ENCODE peak calls at places on chromosomes 2 and 18, in seven cellular contexts. J is Calu3; O is GM13977; R is CD4-positive, alpha-beta T cell; G is A549; N is PC-3; I is WERI-Rb-1. S is an unnamed sample.

GRCh38 chr18:56869189-56869777 is 218.1 kb downstream of the WDR7 start:
- DNase-seq in I (peak), N (peak), G (peak), O (peak), R (no peak), J (peak), S (peak)

GRCh38 chr2:234949762-234950434 is 1.9 kb upstream of the SH3BP4 start:
- DNase-seq in J (no peak), I (no peak), O (no peak), R (no peak), G (no peak), N (peak), S (no peak)

GRCh38 chr18:21444465-21445023 is 156.0 kb downstream of the ESCO1 start:
- DNase-seq in O (peak), I (peak), J (peak), G (peak), R (no peak), N (peak), S (peak)

GRCh38 chr18:33201509-33201926 is 239.0 kb downstream of the CCDC178 start:
- DNase-seq in O (no peak), N (peak), R (no peak), G (peak), I (peak), J (peak), S (no peak)

GRCh38 chr2:2014251-2014761 is 270.0 kb upstream of the PXDN start:
- DNase-seq in N (no peak), R (no peak), O (no peak), G (no peak), J (no peak), I (peak), S (no peak)

GRCh38 chr2:37829202-37829601 is 95.9 kb upstream of the RMDN2 start:
- DNase-seq in J (no peak), R (no peak), N (peak), O (no peak), I (peak), G (no peak), S (no peak)

GRCh38 chr2:227772197-227772661 is 26.5 kb downstream of the SCYGR8 start:
- DNase-seq in I (no peak), N (no peak), R (no peak), G (no peak), O (no peak), J (no peak), S (no peak)

GRCh38 chr2:105749583-105750399 is 5.1 kb downstream of the NCK2 start:
- DNase-seq in O (no peak), N (no peak), J (no peak), R (no peak), G (no peak), I (no peak), S (peak)

GRCh38 chr2:73984922-73985317 is 210 bp downstream of the TET3 start:
- DNase-seq in O (peak), I (peak), J (peak), N (peak), G (peak), R (peak), S (peak)

GRCh38 chr18:77859634-77860033 is 610.0 kb downstream of the GALR1 start:
- DNase-seq in O (no peak), N (no peak), I (no peak), J (no peak), G (no peak), R (no peak), S (no peak)

GRCh38 chr18:77851798-77852197 is 602.1 kb downstream of the GALR1 start:
- DNase-seq in R (no peak), G (no peak), J (no peak), O (no peak), I (no peak), N (no peak), S (no peak)

GRCh38 chr18:77858331-77858730 is 608.7 kb downstream of the GALR1 start:
- DNase-seq in R (no peak), I (no peak), G (no peak), J (no peak), O (no peak), N (no peak), S (no peak)

GRCh38 chr18:77857926-77858325 is 608.3 kb downstream of the GALR1 start:
- DNase-seq in G (no peak), J (no peak), N (no peak), I (peak), O (no peak), R (no peak), S (no peak)

GRCh38 chr18:77853859-77854258 is 604.2 kb downstream of the GALR1 start:
- DNase-seq in R (no peak), O (no peak), N (no peak), J (no peak), G (no peak), I (no peak), S (no peak)
- TF ChIP-seq CTCF in R (no peak), O (no peak), N (no peak), J (no peak), G (no peak), I (no peak), S (no peak)

GRCh38 chr18:58407649-58408407 is 221.1 kb downstream of the ALPK2 start:
- DNase-seq in O (no peak), N (no peak), I (no peak), J (no peak), R (no peak), G (peak), S (no peak)
- TF ChIP-seq CTCF in O (no peak), N (no peak), I (peak), J (peak), R (no peak), G (no peak), S (no peak)

DNA sequence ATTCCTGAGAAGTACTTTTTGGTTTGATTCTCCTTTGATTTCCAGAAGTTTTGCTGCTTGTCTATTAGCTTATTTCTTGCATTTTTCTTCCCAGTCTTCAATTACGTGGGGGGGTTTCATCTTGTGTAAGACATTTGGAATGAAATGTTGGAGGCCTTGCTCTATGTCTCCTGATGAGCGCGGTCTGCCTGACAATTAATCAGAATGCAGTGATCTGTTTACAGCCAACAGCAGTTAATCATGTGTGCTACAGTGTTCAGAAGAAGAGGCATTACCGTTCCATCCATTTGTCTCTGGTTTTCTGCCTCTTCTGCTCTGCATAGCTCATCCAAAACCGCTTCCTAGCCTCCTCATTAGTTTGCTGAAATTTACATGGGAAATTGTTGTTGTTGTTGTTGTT is 134.4 kb upstream of the ST6GAL2 start:
- DNase-seq in I (no peak), R (no peak), O (no peak), J (no peak), N (no peak), G (no peak), S (no peak)
- TF ChIP-seq CTCF in I (no peak), R (no peak), O (no peak), J (no peak), N (no peak), G (no peak), S (no peak)

GRCh38 chr2:72863046-72863445 is 24.2 kb upstream of the SPR start:
- DNase-seq in G (no peak), R (no peak), N (no peak), O (no peak), J (no peak), I (peak), S (no peak)

GRCh38 chr2:72862239-72862988 is 24.8 kb upstream of the SPR start:
- DNase-seq in N (peak), I (peak), O (peak), R (peak), G (peak), J (peak), S (peak)

GRCh38 chr2:72864500-72864899 is 22.7 kb upstream of the SPR start:
- DNase-seq in J (no peak), G (peak), R (no peak), O (peak), I (no peak), N (peak), S (peak)

DNA sequence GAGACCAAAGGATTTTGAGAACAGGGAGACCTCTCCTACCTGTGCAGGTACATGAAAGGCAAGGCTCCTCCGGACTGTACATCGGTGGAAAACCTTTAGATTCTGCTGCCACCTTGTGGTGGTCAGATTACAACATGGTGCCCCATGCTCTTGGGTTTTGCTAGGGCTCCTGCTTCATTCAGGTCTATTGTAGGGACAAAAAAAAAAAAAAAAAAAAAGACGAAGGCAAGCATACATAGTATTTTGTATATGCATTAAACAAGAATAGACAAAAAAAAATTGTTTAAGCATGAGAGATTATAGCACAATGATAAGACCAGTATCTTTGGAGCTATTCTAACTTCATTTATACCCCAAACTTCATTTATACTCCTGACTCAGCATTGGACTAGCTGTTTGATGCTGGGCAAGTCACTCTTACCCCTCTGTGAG is 27.4 kb upstream of the SPR start:
- DNase-seq in N (peak), O (peak), G (peak), R (peak), I (peak), J (peak), S (peak)
- TF ChIP-seq CTCF in N (peak), O (peak), G (peak), R (peak), I (peak), J (peak), S (peak)

DNA sequence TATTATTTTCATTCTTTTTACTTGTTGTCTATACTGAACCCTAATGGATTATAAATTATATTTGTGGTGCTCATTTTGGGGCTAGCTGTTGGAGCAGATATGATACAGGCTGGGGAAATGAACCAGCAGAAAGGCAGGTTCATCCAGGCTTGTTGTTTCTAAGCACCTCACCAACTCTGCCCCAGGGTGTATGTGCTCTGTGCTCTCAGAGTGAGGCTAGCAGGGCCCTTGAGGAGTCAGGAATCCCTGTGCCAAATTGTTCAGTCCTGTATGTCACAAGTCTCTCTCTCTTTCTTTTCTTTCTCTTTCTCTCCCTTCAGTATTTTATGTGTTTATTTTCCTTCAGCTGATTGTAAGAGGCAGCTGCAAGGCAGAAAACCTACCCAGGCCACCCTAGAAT is 181.1 kb upstream of the DPP10 start:
- DNase-seq in G (no peak), I (no peak), R (no peak), N (no peak), O (no peak), J (no peak), S (no peak)
- TF ChIP-seq CTCF in G (no peak), I (no peak), R (no peak), N (no peak), O (no peak), J (no peak), S (no peak)

DNA sequence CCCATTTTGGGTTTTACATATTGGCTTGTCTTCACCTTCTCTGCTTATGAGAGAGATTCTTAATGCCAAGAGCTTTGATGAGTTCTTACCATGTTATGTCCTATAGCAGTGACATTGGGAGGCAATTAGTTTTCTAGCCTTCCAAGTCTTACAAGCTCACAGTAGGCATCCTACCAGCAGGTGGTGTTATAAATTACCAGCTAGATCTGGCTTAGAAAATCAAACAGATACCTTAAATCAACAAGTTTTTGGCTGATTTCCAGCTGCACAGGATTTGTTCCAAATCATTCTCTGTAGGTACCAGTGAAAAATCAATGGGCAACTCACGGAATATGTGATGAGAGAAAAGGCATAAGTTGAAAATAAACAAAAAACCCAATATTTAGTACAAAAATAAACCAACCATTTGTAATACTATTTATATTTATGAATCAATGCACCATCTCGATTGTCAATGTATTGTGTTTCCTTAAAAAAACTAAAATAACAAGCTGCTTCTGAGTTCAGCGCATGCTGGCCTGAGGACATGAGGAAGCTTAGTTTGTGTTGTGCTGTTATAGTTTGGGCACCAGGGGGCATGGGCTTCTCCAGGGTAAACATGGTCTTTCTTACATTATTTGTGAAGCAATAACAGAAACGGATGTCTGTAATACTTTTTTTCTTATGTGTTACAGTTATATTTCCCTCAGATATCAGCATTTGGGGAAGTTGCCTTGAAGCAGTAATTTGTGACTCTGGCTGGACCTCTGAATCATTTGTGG is 34.1 kb upstream of the NXPH2 start:
- DNase-seq in R (no peak), G (peak), N (peak), I (peak), O (peak), J (peak), S (no peak)
- TF ChIP-seq CTCF in R (no peak), G (no peak), N (peak), I (peak), O (no peak), J (peak), S (no peak)

GRCh38 chr2:152557273-152557879 is 159.9 kb downstream of the PRPF40A start:
- DNase-seq in N (no peak), R (no peak), G (no peak), J (no peak), I (no peak), O (no peak), S (no peak)
- TF ChIP-seq CTCF in N (no peak), R (no peak), G (no peak), J (no peak), I (no peak), O (no peak), S (no peak)

GRCh38 chr2:196131384-196131861 is 40.0 kb downstream of the STK17B start:
- DNase-seq in O (no peak), J (peak), N (peak), R (peak), G (peak), I (peak), S (peak)
- TF ChIP-seq CTCF in O (peak), J (peak), N (peak), R (peak), G (peak), I (peak), S (peak)

GRCh38 chr2:46991985-46992384 is 76.4 kb upstream of the MCFD2 start:
- DNase-seq in J (no peak), G (no peak), N (no peak), O (no peak), R (no peak), I (no peak), S (no peak)

GRCh38 chr2:46988230-46988629 is 72.6 kb upstream of the MCFD2 start:
- DNase-seq in J (no peak), R (no peak), N (no peak), G (no peak), I (no peak), O (no peak), S (no peak)

GRCh38 chr2:46990231-46990588 is 74.6 kb upstream of the MCFD2 start:
- DNase-seq in J (no peak), I (no peak), O (no peak), G (no peak), N (no peak), R (no peak), S (no peak)

GRCh38 chr2:46989491-46990230 is 74.1 kb upstream of the MCFD2 start:
- DNase-seq in R (no peak), I (peak), J (no peak), O (no peak), G (no peak), N (no peak), S (no peak)

DNA sequence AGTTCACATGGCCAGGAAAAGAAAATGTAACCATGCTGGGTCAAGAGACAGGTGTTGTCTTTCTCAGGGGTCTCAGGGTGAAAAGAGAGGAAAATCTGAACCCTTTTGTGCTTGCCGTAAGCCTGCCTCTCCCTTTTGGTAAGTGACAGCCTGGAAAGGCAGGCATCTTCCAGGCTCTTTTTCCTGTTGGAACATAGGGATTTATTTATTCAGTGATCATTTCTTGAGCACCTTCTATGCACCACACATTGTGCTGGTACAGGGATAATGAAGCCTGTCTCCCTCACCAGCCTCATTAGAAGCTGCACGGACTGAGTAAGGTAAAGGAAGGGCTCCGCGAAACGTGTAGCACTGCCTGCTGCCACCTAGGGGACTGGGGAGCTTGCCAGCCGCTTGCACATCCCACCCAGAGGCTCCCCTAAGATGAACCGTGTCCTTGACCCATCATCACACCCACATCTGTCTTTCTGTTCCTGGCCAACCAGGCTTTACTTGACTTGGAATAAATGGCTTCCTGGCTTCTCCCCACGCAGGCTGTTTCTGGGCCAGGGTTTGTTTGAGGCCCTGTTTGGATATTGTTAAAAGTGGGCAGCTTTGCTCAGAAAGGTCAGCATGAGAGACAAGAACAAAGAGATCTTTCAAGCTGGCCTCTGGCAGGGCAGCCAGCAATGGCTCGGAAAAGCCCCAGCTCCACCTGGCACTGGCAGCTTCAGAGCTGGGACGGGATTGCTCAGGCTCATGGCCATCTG is 73.3 kb upstream of the MCFD2 start:
- DNase-seq in O (no peak), J (no peak), R (no peak), I (peak), N (no peak), G (no peak), S (no peak)
- TF ChIP-seq CTCF in O (no peak), J (no peak), R (no peak), I (peak), N (peak), G (no peak), S (no peak)